ENCODE peak calls at places on chromosomes 13 and 19, in eight cellular contexts. G is left ventricle myocardium inferior, B is endothelial cell, I is sigmoid colon, S is neural progenitor cell, L is RWPE1, F is cardiac muscle cell, M is astrocyte. A is an unnamed sample.

GRCh38 chr19:46408611-46409039 is 4.7 kb downstream of the CCDC8 start:
- DNase-seq in B (no peak), F (peak), M (no peak), S (peak), L (no peak), I (peak), G (peak), A (no peak)

GRCh38 chr19:3358392-3358918 is 7.9 kb upstream of the NFIC start:
- DNase-seq in M (no peak), I (peak), S (peak), L (no peak), F (no peak), B (no peak), G (no peak), A (no peak)

GRCh38 chr13:27336005-27336673 is 65.5 kb downstream of the RASL11A start:
- DNase-seq in S (no peak), B (no peak), F (no peak), M (peak), G (no peak), L (no peak), I (no peak), A (no peak)

GRCh38 chr13:99357149-99357596 is 50.0 kb upstream of the GPR183 start:
- DNase-seq in F (no peak), B (no peak), S (no peak), G (no peak), M (peak), L (no peak), I (no peak), A (no peak)

GRCh38 chr13:22800726-22801401 is 379.9 kb upstream of the SGCG start:
- DNase-seq in B (no peak), G (peak), F (no peak), M (no peak), I (peak), S (no peak), L (no peak), A (no peak)

GRCh38 chr13:34044041-34044440 is 226.1 kb downstream of the RFC3 start:
- DNase-seq in G (no peak), B (no peak), I (no peak), L (no peak), F (no peak), M (peak), S (no peak), A (no peak)

GRCh38 chr19:45767410-45767880 is 1.6 kb downstream of the SIX5 start:
- DNase-seq in I (peak), F (peak), S (peak), M (peak), B (peak), G (peak), L (peak), A (peak)

GRCh38 chr19:2010135-2010668 is 5.3 kb downstream of the BTBD2 start:
- DNase-seq in L (no peak), M (no peak), F (no peak), S (no peak), I (no peak), G (no peak), B (no peak), A (no peak)

GRCh38 chr19:1989513-1990229 is 25.8 kb downstream of the BTBD2 start:
- DNase-seq in B (no peak), L (no peak), G (no peak), I (no peak), M (no peak), S (no peak), F (no peak), A (no peak)

GRCh38 chr13:92612892-92613291 is 613.7 kb upstream of the GPC6 start:
- DNase-seq in B (no peak), M (no peak), F (no peak), G (no peak), L (no peak), I (no peak), S (no peak), A (no peak)

GRCh38 chr19:35419046-35419445 is 29.0 kb upstream of the FFAR2 start:
- DNase-seq in G (no peak), M (no peak), B (no peak), S (no peak), L (no peak), F (no peak), I (no peak), A (no peak)

GRCh38 chr19:48554385-48555091 is 2.6 kb downstream of the SULT2B1 start:
- DNase-seq in S (peak), M (no peak), L (peak), I (no peak), F (peak), G (no peak), B (no peak), A (no peak)

GRCh38 chr19:29810504-29810871 is 1.3 kb upstream of the CCNE1 start:
- DNase-seq in G (no peak), F (peak), M (no peak), L (peak), I (no peak), S (no peak), B (no peak), A (no peak)

GRCh38 chr13:28679628-28680027 is 20.7 kb downstream of the POMP start:
- DNase-seq in M (no peak), B (no peak), I (no peak), S (no peak), F (no peak), L (no peak), G (no peak), A (no peak)

GRCh38 chr19:35560271-35560670 is 3.2 kb downstream of the ATP4A start:
- DNase-seq in I (no peak), G (no peak), F (no peak), B (no peak), M (no peak), S (no peak), L (no peak), A (no peak)

GRCh38 chr13:77274126-77274525 is 52.8 kb downstream of the MYCBP2 start:
- DNase-seq in I (no peak), L (no peak), M (no peak), G (no peak), F (no peak), B (no peak), S (no peak), A (no peak)

GRCh38 chr19:3548594-3548993 is 8.8 kb downstream of the MFSD12 start:
- DNase-seq in G (no peak), I (no peak), S (no peak), B (no peak), M (no peak), F (no peak), L (no peak), A (no peak)

GRCh38 chr13:106534844-106535551 is 464 bp downstream of the EFNB2 start:
- DNase-seq in S (no peak), I (peak), G (peak), M (peak), L (no peak), F (peak), B (peak), A (no peak)

DNA sequence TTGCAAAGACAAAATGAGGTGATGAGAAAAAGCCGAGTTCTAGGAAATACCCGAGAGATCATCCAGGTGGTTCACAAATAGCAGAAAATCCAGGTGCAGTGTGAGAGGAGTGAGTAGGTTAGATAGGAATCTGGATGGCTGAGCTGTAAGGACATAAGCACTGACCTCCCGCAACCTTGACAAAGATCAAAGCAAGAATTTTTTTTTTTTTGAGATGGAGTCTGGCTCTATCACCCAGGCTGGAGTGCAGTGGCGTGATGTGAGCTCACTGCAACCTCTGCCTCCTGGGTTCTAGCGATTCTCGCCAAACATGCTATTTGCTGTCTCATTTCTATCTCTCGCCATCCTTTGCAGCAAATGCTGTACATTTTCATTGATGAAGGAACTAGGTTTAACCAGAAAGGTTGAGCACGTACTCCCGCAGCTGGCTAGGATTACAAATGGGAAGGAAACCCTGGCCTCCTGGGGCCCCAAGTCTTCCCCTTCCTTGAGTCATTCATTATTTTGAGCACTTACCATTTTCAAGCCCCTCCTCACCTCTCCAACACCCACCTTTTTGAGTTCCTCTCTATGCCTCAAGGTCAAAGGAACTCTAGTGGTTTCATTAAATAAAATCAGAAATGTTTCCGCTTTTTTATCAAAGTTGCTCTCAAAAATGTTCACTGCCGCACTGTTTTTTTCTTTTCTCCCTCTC is 38.8 kb downstream of the NLRP12 start:
- DNase-seq in I (no peak), M (no peak), S (no peak), L (no peak), B (no peak), F (no peak), G (no peak), A (no peak)
- TF ChIP-seq CTCF in I (no peak), M (no peak), S (no peak), L (no peak), B (no peak), F (no peak), G (no peak), A (no peak)

GRCh38 chr13:39012608-39013007 is 22.0 kb upstream of the STOML3 start:
- DNase-seq in B (peak), L (no peak), S (peak), F (no peak), I (no peak), M (no peak), G (no peak), A (no peak)
- TF ChIP-seq CTCF in B (no peak), L (no peak), S (peak), F (no peak), I (no peak), M (no peak), G (no peak), A (peak)

GRCh38 chr19:49746206-49746958 is 16.7 kb downstream of the TSKS start:
- DNase-seq in I (peak), L (peak), F (no peak), S (peak), G (peak), M (peak), B (no peak), A (peak)
- TF ChIP-seq CTCF in I (no peak), L (no peak), F (no peak), S (no peak), G (no peak), M (no peak), B (no peak), A (no peak)

DNA sequence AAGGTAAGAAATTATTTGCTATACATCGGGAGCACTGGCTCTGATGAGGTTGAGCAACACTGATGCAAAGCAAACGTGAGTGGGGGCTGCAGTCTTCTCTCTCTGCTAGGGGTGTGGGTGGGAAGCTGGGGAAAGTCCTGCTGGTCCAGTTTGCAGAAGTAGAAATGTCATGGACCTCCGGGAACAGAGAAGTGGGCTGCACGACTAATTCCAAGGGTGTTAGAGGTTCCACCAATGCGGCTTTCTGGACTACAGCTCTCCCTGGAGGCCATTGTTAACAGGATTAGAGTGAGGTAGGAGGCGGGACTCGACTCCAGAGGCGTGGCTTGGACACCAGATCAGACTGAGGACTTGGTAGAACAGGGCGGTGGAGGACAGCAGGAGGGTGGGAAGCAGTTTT is 5.7 kb upstream of the FBXO27 start:
- DNase-seq in S (peak), I (no peak), B (peak), F (peak), L (peak), M (no peak), G (no peak), A (peak)
- TF ChIP-seq CTCF in S (no peak), I (no peak), B (no peak), F (peak), L (peak), M (no peak), G (no peak), A (no peak)

GRCh38 chr19:33397536-33398360 is 24.2 kb downstream of the CEBPG start:
- DNase-seq in M (no peak), I (peak), B (no peak), F (no peak), L (no peak), S (peak), G (no peak), A (peak)
- TF ChIP-seq CTCF in M (peak), I (no peak), B (no peak), F (peak), L (no peak), S (peak), G (peak), A (peak)

GRCh38 chr13:114065141-114065925 is 67.1 kb downstream of the RASA3 start:
- DNase-seq in L (peak), B (no peak), M (peak), I (peak), F (peak), G (peak), S (peak), A (peak)
- TF ChIP-seq CTCF in L (no peak), B (no peak), M (no peak), I (no peak), F (no peak), G (no peak), S (no peak), A (no peak)

GRCh38 chr13:74574964-74575728 is 440.9 kb upstream of the KLF12 start:
- DNase-seq in I (no peak), S (no peak), L (no peak), B (peak), M (no peak), G (no peak), F (no peak), A (no peak)
- TF ChIP-seq CTCF in I (no peak), S (peak), L (no peak), B (no peak), M (no peak), G (no peak), F (no peak), A (no peak)

GRCh38 chr19:55161571-55162322 is 4.2 kb upstream of the TNNI3 start:
- DNase-seq in I (no peak), G (no peak), S (no peak), M (no peak), F (no peak), B (no peak), L (no peak), A (no peak)

GRCh38 chr19:55169136-55169535 is 2.7 kb upstream of the DNAAF3 start:
- DNase-seq in I (no peak), B (no peak), L (no peak), M (no peak), F (no peak), G (no peak), S (no peak), A (no peak)

GRCh38 chr19:55160986-55161365 is 3.4 kb upstream of the TNNI3 start:
- DNase-seq in F (no peak), L (no peak), S (no peak), G (no peak), I (no peak), M (no peak), B (no peak), A (no peak)

GRCh38 chr19:55166530-55167268 is at the start of gene DNAAF3:
- DNase-seq in B (peak), F (peak), G (peak), L (peak), M (peak), I (peak), S (peak), A (peak)

DNA sequence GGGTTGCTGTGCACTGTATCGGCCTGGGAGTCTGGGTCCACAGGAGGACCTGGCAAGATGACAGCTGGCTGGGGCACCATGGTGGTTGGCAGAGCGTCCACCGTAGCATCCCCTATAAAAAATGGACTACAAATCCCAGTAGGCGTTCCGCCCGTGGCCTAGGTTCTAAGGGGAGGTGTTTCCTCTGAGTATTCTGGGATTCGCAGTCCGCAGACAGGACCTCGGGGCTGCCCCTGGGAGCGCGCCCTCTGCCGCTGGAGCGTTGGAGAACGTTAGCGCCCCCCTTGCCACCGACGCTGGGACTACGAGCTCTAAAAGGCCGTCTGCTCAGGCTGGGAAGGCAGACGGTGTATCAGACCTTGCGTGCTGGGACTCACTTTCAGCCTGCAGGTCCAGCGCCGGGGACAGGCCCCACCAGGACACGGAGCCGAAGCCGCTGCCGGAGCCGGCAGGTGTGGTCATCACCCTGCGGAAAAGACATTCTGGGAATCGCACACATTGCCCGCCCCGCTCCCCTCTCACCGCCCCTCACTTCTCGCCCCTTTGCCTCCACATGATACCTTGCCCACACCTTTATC is 372 bp downstream of the DNAAF3 start:
- DNase-seq in F (peak), B (peak), M (peak), G (peak), I (peak), L (peak), S (peak), A (peak)
- TF ChIP-seq CTCF in F (peak), B (peak), M (peak), G (peak), I (no peak), L (peak), S (peak), A (peak)

GRCh38 chr19:18161691-18162039 is 8.7 kb downstream of the PIK3R2 start:
- DNase-seq in M (no peak), I (no peak), L (no peak), B (no peak), S (no peak), G (no peak), F (no peak), A (no peak)
- TF ChIP-seq CTCF in M (no peak), I (no peak), L (no peak), B (peak), S (no peak), G (peak), F (no peak), A (no peak)

GRCh38 chr13:64529874-64530485 is 2700.2 kb downstream of the PCDH9 start:
- DNase-seq in B (peak), F (peak), I (no peak), M (no peak), G (no peak), L (peak), S (peak), A (no peak)
- TF ChIP-seq CTCF in B (peak), F (peak), I (no peak), M (peak), G (peak), L (peak), S (peak), A (peak)